ENCODE peak calls at places on chromosome 20, in seven cellular contexts. One of them, this sample, is unnamed.

GRCh38 chr20:63273635-63274380 is 1.2 kb downstream of the ARFGAP1 start:
- DNase-seq in ELF-1: peak
- DNase-seq in AML-193: no peak
- DNase-seq in choroid plexus epithelial cell: peak
- DNase-seq in AG08396: peak
- DNase-seq in T follicular helper cell: no peak
- DNase-seq in HEK293T: no peak
- DNase-seq in this sample: no peak

GRCh38 chr20:25512709-25513108 is 72.6 kb downstream of the NINL start:
- DNase-seq in AML-193: no peak
- DNase-seq in HEK293T: no peak
- DNase-seq in T follicular helper cell: no peak
- DNase-seq in ELF-1: no peak
- DNase-seq in AG08396: no peak
- DNase-seq in choroid plexus epithelial cell: no peak
- DNase-seq in this sample: no peak

GRCh38 chr20:39886650-39887190 is 802.3 kb downstream of the MAFB start:
- DNase-seq in AG08396: no peak
- DNase-seq in choroid plexus epithelial cell: no peak
- DNase-seq in T follicular helper cell: no peak
- DNase-seq in HEK293T: no peak
- DNase-seq in ELF-1: no peak
- DNase-seq in AML-193: no peak
- DNase-seq in this sample: no peak

GRCh38 chr20:46128310-46129151 is 10.4 kb downstream of the CD40 start:
- DNase-seq in T follicular helper cell: no peak
- DNase-seq in ELF-1: peak
- DNase-seq in HEK293T: peak
- DNase-seq in choroid plexus epithelial cell: peak
- DNase-seq in AML-193: no peak
- DNase-seq in AG08396: peak
- DNase-seq in this sample: no peak

GRCh38 chr20:46324960-46325703 is 16.8 kb upstream of the CDH22 start:
- DNase-seq in HEK293T: peak
- DNase-seq in choroid plexus epithelial cell: peak
- DNase-seq in ELF-1: peak
- DNase-seq in AML-193: peak
- DNase-seq in AG08396: peak
- DNase-seq in T follicular helper cell: no peak
- DNase-seq in this sample: no peak

GRCh38 chr20:25275813-25276532 is 28.1 kb downstream of the PYGB start:
- DNase-seq in AG08396: no peak
- DNase-seq in ELF-1: no peak
- DNase-seq in HEK293T: no peak
- DNase-seq in choroid plexus epithelial cell: no peak
- DNase-seq in AML-193: no peak
- DNase-seq in T follicular helper cell: no peak
- DNase-seq in this sample: no peak

GRCh38 chr20:51500311-51500710 is 42.2 kb downstream of the NFATC2 start:
- DNase-seq in T follicular helper cell: peak
- DNase-seq in ELF-1: no peak
- DNase-seq in AML-193: peak
- DNase-seq in AG08396: no peak
- DNase-seq in choroid plexus epithelial cell: no peak
- DNase-seq in HEK293T: no peak
- DNase-seq in this sample: no peak

GRCh38 chr20:18428490-18429173 is 38.2 kb downstream of the DZANK1 start:
- DNase-seq in AG08396: peak
- DNase-seq in AML-193: no peak
- DNase-seq in ELF-1: no peak
- DNase-seq in choroid plexus epithelial cell: peak
- DNase-seq in HEK293T: peak
- DNase-seq in T follicular helper cell: no peak
- DNase-seq in this sample: no peak

GRCh38 chr20:15556869-15557268 is 1016.4 kb downstream of the KIF16B start:
- DNase-seq in ELF-1: no peak
- DNase-seq in AML-193: no peak
- DNase-seq in AG08396: no peak
- DNase-seq in T follicular helper cell: no peak
- DNase-seq in choroid plexus epithelial cell: no peak
- DNase-seq in HEK293T: no peak
- DNase-seq in this sample: no peak

GRCh38 chr20:23143098-23143497 is 57.0 kb upstream of the CD93 start:
- DNase-seq in T follicular helper cell: no peak
- DNase-seq in HEK293T: no peak
- DNase-seq in choroid plexus epithelial cell: peak
- DNase-seq in ELF-1: no peak
- DNase-seq in AG08396: peak
- DNase-seq in AML-193: peak
- DNase-seq in this sample: no peak

GRCh38 chr20:8934362-8934761 is 134.5 kb upstream of the PLCB4 start:
- DNase-seq in AG08396: no peak
- DNase-seq in HEK293T: no peak
- DNase-seq in T follicular helper cell: no peak
- DNase-seq in AML-193: no peak
- DNase-seq in choroid plexus epithelial cell: no peak
- DNase-seq in ELF-1: no peak
- DNase-seq in this sample: no peak

GRCh38 chr20:34675993-34676641 is 775 bp downstream of the PIGU start:
- DNase-seq in AG08396: no peak
- DNase-seq in ELF-1: no peak
- DNase-seq in T follicular helper cell: no peak
- DNase-seq in AML-193: no peak
- DNase-seq in choroid plexus epithelial cell: no peak
- DNase-seq in HEK293T: no peak
- DNase-seq in this sample: no peak

GRCh38 chr20:35232575-35232974 is 6.1 kb downstream of the MMP24 start:
- DNase-seq in ELF-1: no peak
- DNase-seq in AG08396: peak
- DNase-seq in choroid plexus epithelial cell: peak
- DNase-seq in T follicular helper cell: no peak
- DNase-seq in HEK293T: no peak
- DNase-seq in AML-193: no peak
- DNase-seq in this sample: no peak

GRCh38 chr20:38829296-38829875 is 23.9 kb downstream of the PPP1R16B start:
- DNase-seq in ELF-1: no peak
- DNase-seq in HEK293T: no peak
- DNase-seq in AG08396: no peak
- DNase-seq in choroid plexus epithelial cell: no peak
- DNase-seq in T follicular helper cell: no peak
- DNase-seq in AML-193: no peak
- DNase-seq in this sample: peak

GRCh38 chr20:20423117-20423516 is 55.2 kb downstream of the INSM1 start:
- DNase-seq in ELF-1: no peak
- DNase-seq in T follicular helper cell: no peak
- DNase-seq in HEK293T: no peak
- DNase-seq in choroid plexus epithelial cell: no peak
- DNase-seq in AML-193: no peak
- DNase-seq in AG08396: no peak
- DNase-seq in this sample: no peak

GRCh38 chr20:45154183-45154582 is 20.5 kb upstream of the PI3 start:
- DNase-seq in AG08396: no peak
- DNase-seq in ELF-1: no peak
- DNase-seq in AML-193: no peak
- DNase-seq in T follicular helper cell: no peak
- DNase-seq in HEK293T: no peak
- DNase-seq in choroid plexus epithelial cell: peak
- DNase-seq in this sample: no peak

GRCh38 chr20:63054103-63054474 is 47.3 kb upstream of the BHLHE23 start:
- DNase-seq in AML-193: no peak
- DNase-seq in T follicular helper cell: no peak
- DNase-seq in AG08396: no peak
- DNase-seq in choroid plexus epithelial cell: no peak
- DNase-seq in HEK293T: no peak
- DNase-seq in ELF-1: no peak
- DNase-seq in this sample: no peak

GRCh38 chr20:41387433-41387832 is 20.8 kb upstream of the EMILIN3 start:
- DNase-seq in HEK293T: no peak
- DNase-seq in ELF-1: peak
- DNase-seq in T follicular helper cell: no peak
- DNase-seq in AML-193: no peak
- DNase-seq in choroid plexus epithelial cell: peak
- DNase-seq in AG08396: no peak
- DNase-seq in this sample: no peak

GRCh38 chr20:41003143-41003932 is 25.3 kb upstream of the TOP1 start:
- DNase-seq in AML-193: peak
- DNase-seq in HEK293T: no peak
- DNase-seq in ELF-1: no peak
- DNase-seq in choroid plexus epithelial cell: peak
- DNase-seq in AG08396: peak
- DNase-seq in T follicular helper cell: peak
- DNase-seq in this sample: peak

GRCh38 chr20:21918398-21918797 is 212.9 kb downstream of the PAX1 start:
- DNase-seq in AML-193: no peak
- DNase-seq in ELF-1: no peak
- DNase-seq in T follicular helper cell: no peak
- DNase-seq in choroid plexus epithelial cell: no peak
- DNase-seq in AG08396: no peak
- DNase-seq in HEK293T: no peak
- DNase-seq in this sample: no peak

GRCh38 chr20:57811373-57812020 is 101.7 kb upstream of the PMEPA1 start:
- DNase-seq in AG08396: no peak
- DNase-seq in HEK293T: no peak
- DNase-seq in ELF-1: peak
- DNase-seq in T follicular helper cell: no peak
- DNase-seq in choroid plexus epithelial cell: peak
- DNase-seq in AML-193: no peak
- DNase-seq in this sample: no peak

GRCh38 chr20:63117151-63117550 is 98.8 kb downstream of the YTHDF1 start:
- DNase-seq in HEK293T: no peak
- DNase-seq in ELF-1: no peak
- DNase-seq in AML-193: no peak
- DNase-seq in choroid plexus epithelial cell: no peak
- DNase-seq in AG08396: no peak
- DNase-seq in T follicular helper cell: no peak
- DNase-seq in this sample: no peak

GRCh38 chr20:2178328-2179232 is 77.0 kb downstream of the STK35 start:
- DNase-seq in AML-193: no peak
- DNase-seq in HEK293T: no peak
- DNase-seq in AG08396: no peak
- DNase-seq in T follicular helper cell: no peak
- DNase-seq in choroid plexus epithelial cell: no peak
- DNase-seq in ELF-1: no peak
- DNase-seq in this sample: no peak

GRCh38 chr20:18391686-18392085 is 75.1 kb downstream of the DZANK1 start:
- DNase-seq in HEK293T: no peak
- DNase-seq in AML-193: no peak
- DNase-seq in AG08396: no peak
- DNase-seq in choroid plexus epithelial cell: no peak
- DNase-seq in ELF-1: no peak
- DNase-seq in T follicular helper cell: no peak
- DNase-seq in this sample: no peak

GRCh38 chr20:11544029-11544678 is 373.5 kb upstream of the BTBD3 start:
- DNase-seq in AML-193: peak
- DNase-seq in ELF-1: peak
- DNase-seq in AG08396: peak
- DNase-seq in T follicular helper cell: no peak
- DNase-seq in choroid plexus epithelial cell: peak
- DNase-seq in HEK293T: peak
- DNase-seq in this sample: no peak

GRCh38 chr20:58714923-58715708 is 22.5 kb downstream of the NPEPL1 start:
- DNase-seq in T follicular helper cell: no peak
- DNase-seq in AML-193: no peak
- DNase-seq in AG08396: peak
- DNase-seq in ELF-1: no peak
- DNase-seq in HEK293T: no peak
- DNase-seq in choroid plexus epithelial cell: no peak
- DNase-seq in this sample: peak

GRCh38 chr20:2814587-2815051 is at the start of gene C20orf141:
- DNase-seq in AG08396: peak
- DNase-seq in T follicular helper cell: no peak
- DNase-seq in choroid plexus epithelial cell: peak
- DNase-seq in AML-193: peak
- DNase-seq in ELF-1: peak
- DNase-seq in HEK293T: no peak
- DNase-seq in this sample: no peak

GRCh38 chr20:57659789-57660509 is 39.7 kb upstream of the ZBP1 start:
- DNase-seq in ELF-1: no peak
- DNase-seq in AML-193: no peak
- DNase-seq in T follicular helper cell: no peak
- DNase-seq in AG08396: no peak
- DNase-seq in choroid plexus epithelial cell: no peak
- DNase-seq in HEK293T: no peak
- DNase-seq in this sample: peak

GRCh38 chr20:63217706-63218105 is 1.8 kb upstream of the YTHDF1 start:
- DNase-seq in ELF-1: no peak
- DNase-seq in HEK293T: no peak
- DNase-seq in T follicular helper cell: no peak
- DNase-seq in AG08396: no peak
- DNase-seq in AML-193: no peak
- DNase-seq in choroid plexus epithelial cell: no peak
- DNase-seq in this sample: no peak

GRCh38 chr20:3733119-3733995 is 872 bp downstream of the HSPA12B start:
- DNase-seq in AG08396: no peak
- DNase-seq in AML-193: no peak
- DNase-seq in choroid plexus epithelial cell: no peak
- DNase-seq in ELF-1: no peak
- DNase-seq in HEK293T: no peak
- DNase-seq in T follicular helper cell: no peak
- DNase-seq in this sample: no peak